ENCODE peak calls at places on chromosomes 4 and X, in eight cellular contexts. One of them, this sample, is unnamed.

GRCh38 chr4:82360298-82361177 is 13.3 kb downstream of the HNRNPD start:
- DNase-seq in naive thymus-derived CD8-positive, alpha-beta T cell: no peak
- DNase-seq in HT1080: no peak
- DNase-seq in hepatic stellate cell: no peak
- DNase-seq in body of pancreas: no peak
- DNase-seq in hippocampal formation: peak
- DNase-seq in Kasumi-1: peak
- DNase-seq in ovary: no peak
- DNase-seq in this sample: no peak

GRCh38 chr4:21242163-21242562 is 541.9 kb downstream of the PACRGL start:
- DNase-seq in naive thymus-derived CD8-positive, alpha-beta T cell: no peak
- DNase-seq in HT1080: no peak
- DNase-seq in hepatic stellate cell: no peak
- DNase-seq in body of pancreas: no peak
- DNase-seq in hippocampal formation: no peak
- DNase-seq in Kasumi-1: no peak
- DNase-seq in ovary: no peak
- DNase-seq in this sample: no peak

GRCh38 chr4:8121236-8122015 is 37.2 kb downstream of the ABLIM2 start:
- DNase-seq in naive thymus-derived CD8-positive, alpha-beta T cell: no peak
- DNase-seq in HT1080: no peak
- DNase-seq in hepatic stellate cell: no peak
- DNase-seq in body of pancreas: no peak
- DNase-seq in hippocampal formation: no peak
- DNase-seq in Kasumi-1: no peak
- DNase-seq in ovary: no peak
- DNase-seq in this sample: no peak

GRCh38 chrX:22594771-22595170 is 322.1 kb downstream of the CBLL2 start:
- DNase-seq in naive thymus-derived CD8-positive, alpha-beta T cell: no peak
- DNase-seq in HT1080: no peak
- DNase-seq in hepatic stellate cell: no peak
- DNase-seq in body of pancreas: no peak
- DNase-seq in hippocampal formation: no peak
- DNase-seq in Kasumi-1: no peak
- DNase-seq in ovary: no peak
- DNase-seq in this sample: no peak

GRCh38 chrX:30308263-30309138 is 689 bp downstream of the NR0B1 start:
- DNase-seq in naive thymus-derived CD8-positive, alpha-beta T cell: no peak
- DNase-seq in HT1080: no peak
- DNase-seq in hepatic stellate cell: no peak
- DNase-seq in body of pancreas: no peak
- DNase-seq in hippocampal formation: no peak
- DNase-seq in Kasumi-1: no peak
- DNase-seq in ovary: peak
- DNase-seq in this sample: no peak

GRCh38 chr4:10002278-10002677 is 19.0 kb downstream of the SLC2A9 start:
- DNase-seq in naive thymus-derived CD8-positive, alpha-beta T cell: no peak
- DNase-seq in HT1080: no peak
- DNase-seq in hepatic stellate cell: no peak
- DNase-seq in body of pancreas: no peak
- DNase-seq in hippocampal formation: no peak
- DNase-seq in Kasumi-1: no peak
- DNase-seq in ovary: no peak
- DNase-seq in this sample: no peak

GRCh38 chrX:37905436-37906147 is 58.2 kb upstream of the DYNLT3 start:
- DNase-seq in naive thymus-derived CD8-positive, alpha-beta T cell: no peak
- DNase-seq in HT1080: peak
- DNase-seq in hepatic stellate cell: peak
- DNase-seq in body of pancreas: peak
- DNase-seq in hippocampal formation: no peak
- DNase-seq in Kasumi-1: peak
- DNase-seq in ovary: peak
- DNase-seq in this sample: peak

GRCh38 chr4:4694296-4694772 is 152.5 kb upstream of the STX18 start:
- DNase-seq in naive thymus-derived CD8-positive, alpha-beta T cell: no peak
- DNase-seq in HT1080: peak
- DNase-seq in hepatic stellate cell: no peak
- DNase-seq in body of pancreas: peak
- DNase-seq in hippocampal formation: no peak
- DNase-seq in Kasumi-1: no peak
- DNase-seq in ovary: peak
- DNase-seq in this sample: peak

GRCh38 chr4:8311096-8312068 is 41.8 kb downstream of the HTRA3 start:
- DNase-seq in naive thymus-derived CD8-positive, alpha-beta T cell: no peak
- DNase-seq in HT1080: no peak
- DNase-seq in hepatic stellate cell: no peak
- DNase-seq in body of pancreas: no peak
- DNase-seq in hippocampal formation: no peak
- DNase-seq in Kasumi-1: no peak
- DNase-seq in ovary: no peak
- DNase-seq in this sample: no peak

GRCh38 chrX:44945736-44946135 is 72.7 kb downstream of the KDM6A start:
- DNase-seq in naive thymus-derived CD8-positive, alpha-beta T cell: no peak
- DNase-seq in HT1080: no peak
- DNase-seq in hepatic stellate cell: no peak
- DNase-seq in body of pancreas: no peak
- DNase-seq in hippocampal formation: no peak
- DNase-seq in Kasumi-1: peak
- DNase-seq in ovary: no peak
- DNase-seq in this sample: no peak

GRCh38 chrX:14064632-14065432 is 35.1 kb upstream of the GEMIN8 start:
- DNase-seq in naive thymus-derived CD8-positive, alpha-beta T cell: no peak
- DNase-seq in HT1080: peak
- DNase-seq in hepatic stellate cell: no peak
- DNase-seq in body of pancreas: no peak
- DNase-seq in hippocampal formation: no peak
- DNase-seq in Kasumi-1: no peak
- DNase-seq in ovary: no peak
- DNase-seq in this sample: peak

GRCh38 chrX:5681159-5681558 is 547.5 kb downstream of the NLGN4X start:
- DNase-seq in naive thymus-derived CD8-positive, alpha-beta T cell: no peak
- DNase-seq in HT1080: peak
- DNase-seq in hepatic stellate cell: no peak
- DNase-seq in body of pancreas: no peak
- DNase-seq in hippocampal formation: no peak
- DNase-seq in Kasumi-1: peak
- DNase-seq in ovary: no peak
- DNase-seq in this sample: peak

GRCh38 chr4:76523593-76523992 is 88.6 kb downstream of the SHROOM3 start:
- DNase-seq in naive thymus-derived CD8-positive, alpha-beta T cell: no peak
- DNase-seq in HT1080: no peak
- DNase-seq in hepatic stellate cell: no peak
- DNase-seq in body of pancreas: no peak
- DNase-seq in hippocampal formation: no peak
- DNase-seq in Kasumi-1: no peak
- DNase-seq in ovary: no peak
- DNase-seq in this sample: no peak

GRCh38 chrX:39752820-39753219 is 344.9 kb downstream of the BCOR start:
- DNase-seq in naive thymus-derived CD8-positive, alpha-beta T cell: no peak
- DNase-seq in HT1080: no peak
- DNase-seq in hepatic stellate cell: no peak
- DNase-seq in body of pancreas: peak
- DNase-seq in hippocampal formation: peak
- DNase-seq in Kasumi-1: no peak
- DNase-seq in ovary: peak
- DNase-seq in this sample: no peak

GRCh38 chrX:96538104-96538725 is 146.4 kb upstream of the DIAPH2 start:
- DNase-seq in naive thymus-derived CD8-positive, alpha-beta T cell: no peak
- DNase-seq in HT1080: no peak
- DNase-seq in hepatic stellate cell: no peak
- DNase-seq in body of pancreas: peak
- DNase-seq in hippocampal formation: no peak
- DNase-seq in Kasumi-1: no peak
- DNase-seq in ovary: no peak
- DNase-seq in this sample: peak

GRCh38 chrX:121823406-121823805 is 776.0 kb downstream of the GLUD2 start:
- DNase-seq in naive thymus-derived CD8-positive, alpha-beta T cell: no peak
- DNase-seq in HT1080: no peak
- DNase-seq in hepatic stellate cell: no peak
- DNase-seq in body of pancreas: no peak
- DNase-seq in hippocampal formation: no peak
- DNase-seq in Kasumi-1: no peak
- DNase-seq in ovary: no peak
- DNase-seq in this sample: no peak

GRCh38 chr4:182062936-182063335 is 180.3 kb upstream of the TENM3 start:
- DNase-seq in naive thymus-derived CD8-positive, alpha-beta T cell: no peak
- DNase-seq in HT1080: peak
- DNase-seq in hepatic stellate cell: no peak
- DNase-seq in body of pancreas: no peak
- DNase-seq in hippocampal formation: no peak
- DNase-seq in Kasumi-1: no peak
- DNase-seq in ovary: no peak
- DNase-seq in this sample: peak